ENCODE peak calls at places on chromosome 5, in six cellular contexts. J, R, V, F, X and S are unnamed samples.

GRCh38 chr5:98214240-98215051 is 559.0 kb upstream of the RGMB start:
- DNase-seq in J (peak; percentile 94), R (peak; percentile 95), V (no peak), F (peak; percentile 16), X (no peak), S (no peak)

GRCh38 chr5:58462154-58462553 is 2.3 kb upstream of the PLK2 start:
- DNase-seq in J (no peak), R (no peak), V (no peak), F (no peak), X (no peak), S (no peak)

GRCh38 chr5:673837-674629 is 19.1 kb downstream of the TPPP start:
- DNase-seq in J (no peak), R (peak; percentile 42), V (no peak), F (no peak), X (no peak), S (no peak)

GRCh38 chr5:154397652-154398406 is 48.0 kb upstream of the SAP30L start:
- DNase-seq in J (no peak), R (no peak), V (no peak), F (no peak), X (peak; percentile 86), S (no peak)

GRCh38 chr5:22473865-22474264 is 379.3 kb downstream of the CDH12 start:
- DNase-seq in J (no peak), R (no peak), V (no peak), F (no peak), X (no peak), S (no peak)

GRCh38 chr5:93916872-93917271 is 175.5 kb upstream of the POU5F2 start:
- DNase-seq in J (no peak), R (no peak), V (no peak), F (no peak), X (no peak), S (no peak)

GRCh38 chr5:44454002-44454401 is 64.8 kb upstream of the FGF10 start:
- DNase-seq in J (no peak), R (no peak), V (no peak), F (no peak), X (no peak), S (no peak)

GRCh38 chr5:144307726-144308125 is 137.1 kb downstream of the KCTD16 start:
- DNase-seq in J (no peak), R (no peak), V (no peak), F (no peak), X (no peak), S (no peak)

GRCh38 chr5:131812371-131813160 is 15.7 kb upstream of the FNIP1 start:
- DNase-seq in J (no peak), R (no peak), V (no peak), F (no peak), X (no peak), S (no peak)

GRCh38 chr5:6714221-6715041 is 1.2 kb downstream of the TENT4A start:
- DNase-seq in J (peak; percentile 55), R (peak; percentile 48), V (peak; percentile 25), F (no peak), X (no peak), S (no peak)

GRCh38 chr5:91955610-91956009 is 572.5 kb upstream of the ARRDC3 start:
- DNase-seq in J (no peak), R (no peak), V (no peak), F (no peak), X (peak; percentile 62), S (no peak)

GRCh38 chr5:67221487-67222242 is 25.1 kb upstream of the CD180 start:
- DNase-seq in J (no peak), R (no peak), V (no peak), F (peak; percentile 24), X (no peak), S (no peak)

GRCh38 chr5:80034962-80035821 is at the start of gene THBS4:
- DNase-seq in J (no peak), R (no peak), V (no peak), F (no peak), X (no peak), S (no peak)

GRCh38 chr5:606061-606460 is 6.1 kb upstream of the CEP72 start:
- DNase-seq in J (no peak), R (peak; percentile 34), V (no peak), F (no peak), X (peak; percentile 14), S (no peak)

GRCh38 chr5:82355053-82355452 is 76.9 kb upstream of the RPS23 start:
- DNase-seq in J (no peak), R (no peak), V (no peak), F (no peak), X (no peak), S (no peak)

GRCh38 chr5:43227655-43228054 is 35.6 kb downstream of the NIM1K start:
- DNase-seq in J (peak; percentile 84), R (no peak), V (no peak), F (no peak), X (no peak), S (peak; percentile 25)

GRCh38 chr5:54753034-54753433 is 232.4 kb downstream of the ESM1 start:
- DNase-seq in J (no peak), R (peak; percentile 56), V (no peak), F (no peak), X (no peak), S (peak; percentile 72)

GRCh38 chr5:469752-470483 is 26.9 kb downstream of the EXOC3 start:
- DNase-seq in J (no peak), R (no peak), V (peak; percentile 9), F (no peak), X (no peak), S (no peak)

GRCh38 chr5:33364406-33364805 is 76.4 kb upstream of the TARS1 start:
- DNase-seq in J (no peak), R (no peak), V (no peak), F (no peak), X (no peak), S (no peak)

GRCh38 chr5:33367396-33367795 is 73.4 kb upstream of the TARS1 start:
- DNase-seq in J (no peak), R (no peak), V (no peak), F (no peak), X (no peak), S (no peak)

GRCh38 chr5:33361781-33362180 is 79.0 kb upstream of the TARS1 start:
- DNase-seq in J (no peak), R (no peak), V (no peak), F (no peak), X (no peak), S (no peak)

GRCh38 chr5:33363537-33363936 is 77.2 kb upstream of the TARS1 start:
- DNase-seq in J (no peak), R (no peak), V (no peak), F (no peak), X (no peak), S (no peak)

GRCh38 chr5:33362915-33363314 is 77.8 kb upstream of the TARS1 start:
- DNase-seq in J (no peak), R (no peak), V (peak; percentile 69), F (peak; percentile 39), X (no peak), S (no peak)
- H3K27ac ChIP-seq in J (no peak overlapping the region), R (no peak overlapping the region), V (no peak overlapping the region), F (no peak overlapping the region), X (no peak overlapping the region), S (no peak overlapping the region)

GRCh38 chr5:138752951-138753793 is at the start of gene CTNNA1:
- DNase-seq in J (peak; percentile 68), R (peak; percentile 85), V (peak; percentile 86), F (peak; percentile 57), X (peak; percentile 82), S (peak; percentile 35)
- H3K4me3 ChIP-seq in J (peak within 1 kb of the TSS; percentile 97), R (peak within 1 kb of the TSS; percentile 97), V (peak within 1 kb of the TSS; percentile 94), F (peak within 1 kb of the TSS; percentile 99), X (peak within 1 kb of the TSS; percentile 80), S (peak within 1 kb of the TSS; percentile 90)

DNA sequence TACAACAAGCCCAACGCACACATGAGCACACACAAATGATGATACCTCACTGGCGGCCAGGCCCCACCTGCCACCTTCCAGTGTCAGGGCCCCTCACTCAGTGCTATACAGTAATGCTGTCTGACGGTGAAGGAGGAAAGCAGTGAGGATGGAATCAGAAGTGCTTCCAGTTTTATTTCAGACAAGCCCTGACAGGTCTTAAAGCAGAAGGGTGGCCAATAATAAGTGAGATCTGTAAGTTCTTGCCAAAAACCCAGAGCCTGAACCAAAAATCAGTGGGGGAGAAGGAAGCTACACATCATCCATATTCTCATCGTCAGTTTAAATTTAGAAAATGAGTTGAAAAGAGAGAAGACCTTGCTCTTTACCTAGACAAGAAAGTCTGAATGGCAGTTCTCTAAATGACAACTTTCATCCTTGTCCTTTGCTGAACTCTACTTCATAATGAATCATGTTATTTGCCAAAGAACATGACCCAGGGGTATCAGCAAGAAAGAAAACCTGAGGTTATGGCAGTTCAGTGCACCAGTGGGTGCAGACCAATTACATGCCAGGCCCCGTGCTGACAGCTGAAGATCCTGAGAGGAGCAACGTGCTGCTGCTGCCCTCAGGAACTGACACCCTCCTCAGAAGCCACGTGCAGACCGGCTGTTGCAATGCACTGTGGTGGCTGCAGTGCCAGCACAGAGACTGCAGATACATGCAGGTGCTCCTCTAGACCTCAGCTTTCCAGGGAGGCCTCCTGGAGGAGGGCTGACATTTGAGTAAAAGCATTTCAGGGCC is 118.7 kb downstream of the DROSHA start:
- DNase-seq in J (no peak), R (no peak), V (no peak), F (no peak), X (no peak), S (no peak)
- H3K27ac ChIP-seq in J (no peak overlapping the region), R (no peak overlapping the region), V (no peak overlapping the region), F (no peak overlapping the region), X (no peak overlapping the region), S (no peak overlapping the region)

DNA sequence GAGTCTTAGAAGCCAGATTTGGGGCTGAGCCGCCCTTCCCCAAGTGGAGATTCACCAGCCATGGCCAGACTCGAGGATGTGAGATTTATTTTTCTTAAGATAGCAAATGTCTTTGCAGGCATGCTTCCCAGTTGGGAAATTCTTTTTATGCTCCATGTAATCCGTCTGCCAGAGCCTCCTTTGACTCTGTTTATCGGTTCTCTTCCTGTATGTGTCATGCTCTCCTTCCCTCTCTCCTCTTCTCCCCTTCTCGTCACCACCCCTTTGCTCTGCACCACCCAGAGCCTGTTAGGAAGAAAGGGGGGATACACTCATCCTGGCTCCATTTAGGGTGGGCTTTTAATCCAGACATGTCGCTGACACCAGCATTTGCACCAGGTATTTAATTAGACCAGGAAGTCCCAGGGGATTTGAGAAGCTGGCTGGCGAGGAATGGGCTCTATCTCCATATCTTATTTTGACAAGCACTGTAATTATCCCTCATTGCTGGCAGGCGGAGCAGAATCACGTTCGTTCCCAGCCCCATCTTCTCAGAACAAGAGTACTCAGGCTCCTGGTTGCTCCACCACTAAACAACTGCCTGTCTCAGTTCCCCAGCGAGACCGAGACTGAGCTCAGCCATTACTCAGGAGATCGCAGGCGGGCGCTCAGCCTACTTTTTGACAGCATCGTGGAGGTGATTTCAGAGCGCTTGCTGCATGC is 50.9 kb downstream of the KCNIP1 start:
- DNase-seq in J (no peak), R (no peak), V (peak; percentile 24), F (no peak), X (no peak), S (peak; percentile 7)
- H3K4me3 ChIP-seq in J (no peak overlapping the region), R (no peak overlapping the region), V (no peak overlapping the region), F (no peak overlapping the region), X (no peak overlapping the region), S (no peak overlapping the region)

GRCh38 chr5:174293006-174293405 is 247.5 kb downstream of the NSG2 start:
- DNase-seq in J (no peak), R (no peak), V (no peak), F (no peak), X (no peak), S (no peak)
- H3K27ac ChIP-seq in J (no peak overlapping the region), R (no peak overlapping the region), V (no peak overlapping the region), F (no peak overlapping the region), X (no peak overlapping the region), S (no peak overlapping the region)

DNA sequence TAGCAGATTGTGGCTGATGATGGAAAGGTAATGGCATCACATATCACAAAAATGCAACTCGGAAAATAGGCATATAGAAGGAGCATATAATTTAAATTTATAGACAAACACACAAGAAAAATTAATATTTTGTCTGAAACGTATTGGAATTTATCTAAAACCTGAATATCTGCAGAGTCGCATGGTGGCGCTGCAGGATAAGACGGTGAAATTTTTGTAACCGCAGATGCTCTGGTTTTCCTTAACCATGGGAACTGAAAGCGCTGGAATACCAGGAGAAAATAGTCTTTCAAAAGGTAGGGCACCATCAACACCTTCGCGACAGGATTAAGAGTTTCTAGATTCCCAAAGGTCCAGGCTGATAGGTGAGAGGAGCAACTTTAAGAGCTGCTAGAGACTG is 11.0 kb downstream of the PCDHB14 start:
- DNase-seq in J (no peak), R (no peak), V (peak; percentile 35), F (no peak), X (no peak), S (no peak)
- H3K4me3 ChIP-seq in J (no peak overlapping the region), R (no peak overlapping the region), V (peak overlapping the region; percentile 8), F (no peak overlapping the region), X (peak overlapping the region; percentile 13), S (no peak overlapping the region)